ENCODE peak calls at places on chromosomes 16 and 17, in ten cellular contexts. S is heart left ventricle, Q is endothelial cell of umbilical vein, C is breast epithelium, D is transverse colon, V is IMR-90, U is body of pancreas, Z is A549, B is esophagus squamous epithelium, P is HCT116. A is an unnamed sample.

GRCh38 chr17:14664511-14664910 is 363.6 kb downstream of the HS3ST3B1 start:
- DNase-seq in S (no peak), Q (no peak), C (no peak), D (no peak), V (no peak), U (no peak), Z (no peak), B (no peak), P (no peak), A (no peak)

GRCh38 chr16:87206646-87207451 is 110.3 kb downstream of the C16orf95 start:
- DNase-seq in S (no peak), Q (no peak), C (no peak), D (no peak), V (peak; percentile 64), U (no peak), Z (peak; percentile 79), B (no peak), P (peak; percentile 28), A (no peak)

GRCh38 chr16:13300066-13300465 is 398.7 kb downstream of the SHISA9 start:
- DNase-seq in S (no peak), Q (no peak), C (no peak), D (no peak), V (no peak), U (no peak), Z (no peak), B (no peak), P (no peak), A (no peak)

GRCh38 chr17:47705536-47706481 is 11.8 kb downstream of the TBKBP1 start:
- DNase-seq in S (no peak), Q (no peak), C (no peak), D (no peak), V (no peak), U (no peak), Z (no peak), B (no peak), P (no peak), A (no peak)

GRCh38 chr17:82978765-82979349 is 100.6 kb upstream of the METRNL start:
- DNase-seq in S (no peak), Q (no peak), C (no peak), D (no peak), V (no peak), U (no peak), Z (no peak), B (no peak), P (no peak), A (no peak)

GRCh38 chr16:68356249-68356918 is 45.6 kb downstream of the PRMT7 start:
- DNase-seq in S (no peak), Q (no peak), C (no peak), D (peak; percentile 78), V (no peak), U (no peak), Z (no peak), B (no peak), P (no peak), A (no peak)

GRCh38 chr17:34090593-34090992 is 164.5 kb upstream of the CCL2 start:
- DNase-seq in S (no peak), Q (no peak), C (no peak), D (no peak), V (no peak), U (no peak), Z (no peak), B (no peak), P (no peak), A (no peak)

GRCh38 chr17:339193-340061 is 13.2 kb downstream of the RPH3AL start:
- DNase-seq in S (no peak), Q (no peak), C (peak; percentile 47), D (no peak), V (no peak), U (peak; percentile 87), Z (no peak), B (no peak), P (no peak), A (no peak)

GRCh38 chr17:81394377-81394747 is 895 bp upstream of the BAHCC1 start:
- DNase-seq in S (no peak), Q (no peak), C (no peak), D (no peak), V (no peak), U (no peak), Z (no peak), B (no peak), P (no peak), A (no peak)

GRCh38 chr17:81394831-81395599 is at the start of gene BAHCC1:
- DNase-seq in S (peak; percentile 100), Q (peak; percentile 100), C (peak; percentile 100), D (peak; percentile 100), V (peak; percentile 100), U (peak; percentile 100), Z (peak; percentile 100), B (peak; percentile 97), P (peak; percentile 100), A (peak; percentile 100)

GRCh38 chr17:81392909-81393654 is 2.2 kb upstream of the BAHCC1 start:
- DNase-seq in S (no peak), Q (peak; percentile 29), C (no peak), D (no peak), V (no peak), U (no peak), Z (no peak), B (no peak), P (no peak), A (no peak)

GRCh38 chr17:81391964-81392908 is 3.0 kb upstream of the BAHCC1 start:
- DNase-seq in S (no peak), Q (peak; percentile 44), C (no peak), D (peak; percentile 46), V (peak; percentile 52), U (no peak), Z (no peak), B (no peak), P (no peak), A (no peak)

DNA sequence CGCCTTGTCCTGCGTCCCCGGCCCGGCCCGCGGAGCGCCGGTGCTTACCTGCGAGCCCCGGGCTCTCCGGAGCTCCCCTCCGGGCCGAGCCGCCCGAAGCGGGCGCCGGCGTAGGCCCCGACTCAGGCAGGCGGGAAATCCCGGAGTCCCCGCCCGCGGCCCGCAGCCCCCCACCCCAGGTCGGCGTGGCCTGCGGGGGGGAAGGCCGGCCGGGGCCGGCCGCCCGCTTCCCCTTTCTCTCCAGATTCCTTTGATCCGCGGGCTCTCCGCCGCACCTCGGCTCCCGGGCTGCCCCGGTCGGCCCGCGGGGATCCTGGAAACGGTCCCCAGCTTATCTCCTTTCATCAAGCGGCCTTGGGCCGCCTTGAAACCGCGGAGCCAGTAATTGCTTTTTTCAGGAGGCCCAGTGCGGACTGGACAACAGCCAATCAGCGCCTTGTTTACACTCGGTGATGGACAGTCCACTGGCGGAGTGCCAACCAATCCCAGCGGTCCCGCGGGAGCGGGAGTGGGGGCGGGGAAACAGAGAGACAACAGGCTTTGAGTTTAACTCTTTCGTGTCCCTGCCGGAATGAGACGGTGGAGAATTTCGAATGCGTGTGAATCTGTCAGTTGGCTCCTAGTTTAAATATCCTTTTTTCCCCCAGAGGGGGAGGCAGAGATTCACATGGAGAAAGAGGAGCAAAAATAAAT is 1.4 kb upstream of the BAHCC1 start:
- DNase-seq in S (peak; percentile 100), Q (peak; percentile 99), C (peak; percentile 100), D (peak; percentile 100), V (peak; percentile 99), U (peak; percentile 100), Z (peak; percentile 100), B (peak; percentile 88), P (peak; percentile 100), A (no peak)
- TF ChIP-seq POLR2A in S (peak; percentile 88), Q (peak; percentile 85), C (peak; percentile 76), D (peak; percentile 66), V (no peak), U (no peak), Z (peak; percentile 49), B (peak; percentile 86), P (peak; percentile 46), A (no peak)

GRCh38 chr17:41667280-41668008 is 21.2 kb upstream of the EIF1 start:
- DNase-seq in S (no peak), Q (no peak), C (no peak), D (no peak), V (no peak), U (no peak), Z (no peak), B (no peak), P (no peak), A (no peak)
- TF ChIP-seq POLR2A in S (no peak), Q (no peak), C (no peak), D (no peak), V (no peak), U (no peak), Z (no peak), B (no peak), P (no peak), A (no peak)

DNA sequence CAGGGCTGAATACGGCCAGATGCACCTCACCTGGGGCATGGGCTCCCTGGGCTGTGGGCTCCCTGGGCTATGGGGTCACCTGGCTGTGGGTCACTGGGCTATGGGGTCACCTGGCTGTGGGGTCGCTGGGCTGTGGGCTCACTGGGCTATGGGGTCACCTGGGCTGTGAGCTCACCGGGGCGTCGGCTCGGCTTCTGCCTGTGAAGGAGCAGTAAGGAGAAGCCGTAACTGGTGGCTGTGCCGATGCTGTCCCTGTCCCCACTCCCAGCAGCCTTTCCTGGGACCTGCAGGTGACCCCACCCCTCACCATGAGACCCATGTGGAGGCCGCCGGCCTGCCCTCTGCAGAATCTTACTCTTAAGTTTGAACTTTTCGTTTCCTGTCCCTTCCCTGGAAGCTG is 1.9 kb upstream of the PERCC1 start:
- DNase-seq in S (no peak), Q (no peak), C (no peak), D (no peak), V (no peak), U (no peak), Z (no peak), B (no peak), P (no peak), A (no peak)
- TF ChIP-seq POLR2A in S (no peak), Q (no peak), C (no peak), D (no peak), V (no peak), U (no peak), Z (no peak), B (no peak), P (no peak), A (no peak)

GRCh38 chr17:3761918-3762380 is 38.2 kb downstream of the HASPIN start:
- DNase-seq in S (no peak), Q (no peak), C (no peak), D (no peak), V (no peak), U (no peak), Z (no peak), B (no peak), P (no peak), A (no peak)
- TF ChIP-seq POLR2A in S (no peak), Q (no peak), C (no peak), D (no peak), V (no peak), U (no peak), Z (no peak), B (no peak), P (no peak), A (no peak)

GRCh38 chr16:2214721-2214970 is at the start of gene PGP:
- DNase-seq in S (no peak), Q (no peak), C (no peak), D (no peak), V (no peak), U (no peak), Z (no peak), B (no peak), P (no peak), A (no peak)
- TF ChIP-seq POLR2A in S (no peak), Q (no peak), C (no peak), D (no peak), V (no peak), U (no peak), Z (no peak), B (no peak), P (no peak), A (no peak)

A was measured in vagina.